ENCODE peak calls at places on chromosomes 7 and 10, in six cellular contexts. H is GM12892, K is H1, R is K562, P is HepG2, Z is GM12878. Y is an unnamed sample.

GRCh38 chr7:92835140-92835850 is 1.1 kb downstream of the CDK6 start:
- DNase-seq in H (peak), K (no peak), R (peak), P (peak), Z (no peak), Y (peak)

GRCh38 chr7:74690474-74690873 is 33.0 kb downstream of the GTF2I start:
- DNase-seq in H (no peak), K (no peak), R (no peak), P (no peak), Z (no peak), Y (no peak)

GRCh38 chr7:121371367-121371766 is 24.7 kb downstream of the FAM3C start:
- DNase-seq in H (no peak), K (no peak), R (no peak), P (no peak), Z (no peak), Y (no peak)

GRCh38 chr7:33421384-33421783 is 292.0 kb downstream of the BBS9 start:
- DNase-seq in H (no peak), K (no peak), R (no peak), P (no peak), Z (no peak), Y (no peak)

GRCh38 chr10:88966785-88967184 is 14.2 kb upstream of the ACTA2 start:
- DNase-seq in H (no peak), K (no peak), R (no peak), P (no peak), Z (no peak), Y (no peak)

GRCh38 chr7:111697771-111698170 is 135.5 kb upstream of the IMMP2L start:
- DNase-seq in H (no peak), K (no peak), R (no peak), P (no peak), Z (no peak), Y (no peak)

GRCh38 chr7:103569621-103570305 is 123.8 kb upstream of the SLC26A5 start:
- DNase-seq in H (no peak), K (no peak), R (no peak), P (no peak), Z (no peak), Y (no peak)

GRCh38 chr10:61903991-61904350 is 2.5 kb downstream of the ARID5B start:
- DNase-seq in H (no peak), K (no peak), R (no peak), P (no peak), Z (no peak), Y (no peak)

GRCh38 chr10:111835562-111835961 is 348.0 kb downstream of the GPAM start:
- DNase-seq in H (no peak), K (no peak), R (no peak), P (no peak), Z (no peak), Y (no peak)

GRCh38 chr7:26480166-26480565 is 188.5 kb downstream of the SNX10 start:
- DNase-seq in H (no peak), K (no peak), R (no peak), P (no peak), Z (no peak), Y (no peak)

GRCh38 chr7:29318853-29319718 is 124.5 kb downstream of the CHN2 start:
- DNase-seq in H (no peak), K (no peak), R (no peak), P (no peak), Z (no peak), Y (no peak)

GRCh38 chr7:29325508-29325907 is 130.9 kb downstream of the CHN2 start:
- DNase-seq in H (no peak), K (no peak), R (no peak), P (no peak), Z (no peak), Y (no peak)

GRCh38 chr7:29320577-29320976 is 126.0 kb downstream of the CHN2 start:
- DNase-seq in H (no peak), K (no peak), R (no peak), P (no peak), Z (no peak), Y (no peak)

GRCh38 chr7:29319719-29320521 is 125.3 kb downstream of the CHN2 start:
- DNase-seq in H (no peak), K (no peak), R (no peak), P (no peak), Z (peak), Y (no peak)

DNA sequence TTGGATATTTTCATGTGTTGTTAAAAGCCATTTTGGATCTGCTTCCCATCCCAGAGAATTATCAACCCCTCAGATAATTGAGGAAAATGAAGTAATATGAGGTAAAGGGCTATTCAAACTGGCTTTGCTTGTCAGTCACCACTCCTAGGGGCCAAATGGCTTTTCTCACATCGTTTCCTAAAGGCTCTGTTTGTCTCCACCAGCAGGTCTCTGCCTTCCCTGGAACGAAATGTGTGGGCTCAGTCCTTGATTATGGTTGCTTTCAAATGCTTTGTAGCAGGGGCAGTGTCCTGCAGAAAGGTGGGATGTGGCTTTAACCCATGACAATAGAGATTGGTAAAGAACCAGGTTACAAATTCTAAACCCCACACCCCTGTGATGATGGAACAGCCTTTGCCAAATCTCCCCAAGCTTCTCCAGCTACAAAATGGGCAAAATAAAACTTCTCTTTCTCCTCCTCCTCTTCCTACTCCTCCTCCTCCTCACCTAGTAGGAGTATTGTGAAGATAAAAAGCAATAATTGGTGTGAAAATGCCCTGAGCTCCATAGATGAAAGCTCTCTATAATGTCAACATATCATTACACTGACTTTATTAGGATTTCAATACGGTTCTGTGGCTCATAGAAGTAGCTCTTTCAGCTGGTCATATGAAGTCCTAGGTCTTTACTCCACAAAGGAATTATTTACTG is 127.6 kb downstream of the CHN2 start:
- DNase-seq in H (no peak), K (no peak), R (no peak), P (no peak), Z (no peak), Y (no peak)
- TF ChIP-seq POLR2AphosphoS5 in H (no peak), K (no peak), R (no peak), P (no peak), Z (no peak), Y (no peak)

GRCh38 chr7:101217388-101218235 is at the start of the genes PLOD3 and ZNHIT1:
- DNase-seq in H (peak), K (peak), R (peak), P (peak), Z (peak), Y (peak)
- TF ChIP-seq POLR2A in H (no peak), K (peak), R (peak), P (peak), Z (peak), Y (peak)

GRCh38 chr7:22832422-22832821 is 9.8 kb upstream of the TOMM7 start:
- DNase-seq in H (no peak), K (no peak), R (no peak), P (no peak), Z (no peak), Y (no peak)
- TF ChIP-seq TAF1 in H (no peak), K (no peak), R (no peak), P (no peak), Z (no peak), Y (no peak)

GRCh38 chr10:71213761-71214440 is 1.5 kb downstream of the UNC5B start:
- DNase-seq in H (no peak), K (no peak), R (peak), P (no peak), Z (no peak), Y (no peak)

GRCh38 chr10:71211053-71211452 is 1.3 kb upstream of the UNC5B start:
- DNase-seq in H (no peak), K (no peak), R (no peak), P (no peak), Z (no peak), Y (no peak)

GRCh38 chr10:71213127-71213616 is 802 bp downstream of the UNC5B start:
- DNase-seq in H (no peak), K (no peak), R (peak), P (no peak), Z (no peak), Y (no peak)

GRCh38 chr10:71211759-71212248 is 566 bp upstream of the UNC5B start:
- DNase-seq in H (no peak), K (no peak), R (no peak), P (peak), Z (no peak), Y (no peak)

DNA sequence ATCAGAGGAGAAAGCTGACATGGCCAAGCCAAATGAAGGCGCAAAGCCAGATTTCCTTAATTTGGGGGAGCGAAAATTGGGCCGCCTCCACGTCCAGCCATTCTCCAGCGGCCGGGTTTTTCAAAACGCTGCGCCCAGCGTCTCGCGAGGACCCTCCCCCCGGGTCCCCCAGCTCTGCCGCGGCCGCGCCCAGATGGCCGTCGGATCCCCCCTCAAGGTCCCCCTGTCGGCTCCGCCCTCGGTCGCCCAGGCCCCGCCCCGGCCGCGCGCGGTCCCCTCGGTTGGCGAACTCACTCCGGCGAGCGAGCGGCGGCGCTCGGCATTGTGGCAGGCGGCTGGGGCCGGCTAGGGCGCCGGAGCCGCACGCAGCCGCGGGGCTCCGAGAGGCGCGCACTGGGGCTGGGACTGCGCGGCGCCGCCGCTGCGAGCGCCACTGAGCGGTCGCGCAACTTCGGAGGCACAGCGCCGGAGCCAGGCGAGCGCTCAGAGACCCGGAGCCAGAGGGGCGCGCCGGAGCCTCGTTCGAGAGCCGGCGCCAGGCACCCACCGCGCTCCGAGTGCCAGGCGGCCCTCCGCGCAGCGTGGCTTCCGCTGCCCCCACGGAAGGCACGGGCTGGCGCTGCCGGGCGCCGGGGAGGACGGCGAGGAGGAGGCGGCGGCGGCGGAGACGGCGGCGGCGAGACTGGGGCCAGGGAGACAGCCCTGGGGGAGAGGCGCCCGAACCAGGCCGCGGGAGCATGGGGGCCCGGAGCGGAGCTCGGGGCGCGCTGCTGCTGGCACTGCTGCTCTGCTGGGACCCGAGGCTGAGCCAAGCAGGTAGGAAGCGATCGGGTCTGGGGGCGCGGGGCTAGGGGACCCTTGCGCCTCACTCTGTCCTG is at the start of gene UNC5B:
- DNase-seq in H (no peak), K (peak), R (peak), P (peak), Z (no peak), Y (peak)
- TF ChIP-seq POLR2AphosphoS5 in H (no peak), K (no peak), R (no peak), P (no peak), Z (no peak), Y (no peak)

Y was measured in GM12891.